ENCODE peak calls at places on chromosomes 6 and 20, in seven cellular contexts. T, W, U, Y, E, L and N are unnamed samples.

GRCh38 chr20:10217517-10218410 is 866 bp upstream of the SNAP25 start:
- DNase-seq in T (no peak), W (peak), U (peak), Y (no peak), E (no peak), L (peak), N (no peak)

GRCh38 chr20:15154070-15154469 is 816.7 kb upstream of the FLRT3 start:
- DNase-seq in T (no peak), W (no peak), U (no peak), Y (no peak), E (no peak), L (no peak), N (no peak)

GRCh38 chr20:22495789-22496188 is 88.6 kb downstream of the FOXA2 start:
- DNase-seq in T (no peak), W (no peak), U (no peak), Y (no peak), E (no peak), L (no peak), N (no peak)

GRCh38 chr20:47370850-47371782 is 14.6 kb upstream of the ZMYND8 start:
- DNase-seq in T (no peak), W (no peak), U (no peak), Y (no peak), E (peak), L (no peak), N (no peak)

GRCh38 chr6:28683945-28684538 is 158.4 kb downstream of the GPX5 start:
- DNase-seq in T (peak), W (peak), U (peak), Y (no peak), E (no peak), L (no peak), N (no peak)

GRCh38 chr6:150069707-150070106 is 786 bp upstream of the ULBP3 start:
- DNase-seq in T (no peak), W (no peak), U (no peak), Y (no peak), E (no peak), L (no peak), N (no peak)

GRCh38 chr6:37061157-37061804 is 55.8 kb downstream of the FGD2 start:
- DNase-seq in T (peak), W (no peak), U (no peak), Y (no peak), E (peak), L (no peak), N (peak)

GRCh38 chr20:21246143-21246542 is 57.0 kb upstream of the XRN2 start:
- DNase-seq in T (no peak), W (no peak), U (no peak), Y (no peak), E (no peak), L (no peak), N (no peak)

GRCh38 chr6:108622601-108623335 is 62.1 kb downstream of the FOXO3 start:
- DNase-seq in T (no peak), W (no peak), U (peak), Y (no peak), E (no peak), L (peak), N (no peak)

GRCh38 chr6:2186516-2186915 is 58.9 kb downstream of the GMDS start:
- DNase-seq in T (no peak), W (no peak), U (no peak), Y (no peak), E (no peak), L (no peak), N (no peak)